ENCODE peak calls at places on chromosomes 7 and 10, in six cellular contexts. C is upper lobe of right lung, P is prostate gland, Y is psoas muscle, S is body of pancreas, R is mammary epithelial cell. M is an unnamed sample.

GRCh38 chr10:77084431-77085144 is 553.0 kb downstream of the KCNMA1 start:
- DNase-seq in Y (peak; percentile 60), R (no peak), P (no peak), S (no peak), C (no peak), M (peak; percentile 23)

GRCh38 chr7:76294344-76295024 is 8.0 kb upstream of the HSPB1 start:
- DNase-seq in Y (peak; percentile 99), R (peak; percentile 95), C (peak; percentile 98), S (peak; percentile 99), P (peak; percentile 96), M (peak; percentile 98)

GRCh38 chr7:101588131-101588935 is 40.8 kb downstream of the MYL10 start:
- DNase-seq in R (no peak), C (no peak), Y (no peak), P (no peak), S (no peak), M (no peak)

GRCh38 chr7:152145853-152146466 is 120.5 kb downstream of the GALNT11 start:
- DNase-seq in S (peak; percentile 58), C (no peak), P (peak; percentile 38), Y (no peak), R (peak; percentile 51), M (no peak)

GRCh38 chr7:66602159-66602558 is 26.5 kb upstream of the KCTD7 start:
- DNase-seq in Y (no peak), C (peak; percentile 43), P (no peak), R (peak; percentile 20), S (no peak), M (no peak)

GRCh38 chr10:124698560-124699470 is 45.4 kb downstream of the FAM53B start:
- DNase-seq in S (no peak), P (no peak), R (no peak), C (peak; percentile 46), Y (peak; percentile 74), M (peak; percentile 48)

GRCh38 chr7:135704074-135704473 is 23.9 kb downstream of the SLC13A4 start:
- DNase-seq in R (no peak), P (no peak), C (no peak), Y (no peak), S (no peak), M (no peak)

GRCh38 chr7:157666530-157667040 is 329.8 kb downstream of the DNAJB6 start:
- DNase-seq in C (no peak), R (no peak), S (no peak), P (no peak), Y (no peak), M (no peak)

GRCh38 chr7:142896741-142897379 is 11.3 kb upstream of the TRPV6 start:
- DNase-seq in P (no peak), C (no peak), R (no peak), Y (no peak), S (no peak), M (no peak)

GRCh38 chr10:107814865-107815487 is 650.5 kb upstream of the SORCS1 start:
- DNase-seq in P (no peak), Y (no peak), S (peak; percentile 55), R (peak; percentile 63), C (no peak), M (no peak)

GRCh38 chr10:30765611-30766010 is 136.1 kb upstream of the LYZL2 start:
- DNase-seq in P (no peak), R (no peak), C (no peak), Y (no peak), S (no peak), M (no peak)

GRCh38 chr10:97365761-97366351 is 31.3 kb upstream of the FRAT2 start:
- DNase-seq in Y (no peak), R (no peak), P (no peak), S (no peak), C (no peak), M (no peak)

GRCh38 chr7:120724448-120724847 is 133.5 kb downstream of the TSPAN12 start:
- DNase-seq in R (no peak), P (no peak), S (no peak), Y (no peak), C (no peak), M (no peak)

GRCh38 chr7:100477871-100478248 is 1.2 kb downstream of the TSC22D4 start:
- DNase-seq in Y (peak; percentile 61), C (no peak), R (no peak), P (no peak), S (no peak), M (peak; percentile 60)

GRCh38 chr10:62637249-62638061 is 167.1 kb upstream of the ADO start:
- DNase-seq in C (no peak), R (peak; percentile 89), Y (no peak), S (no peak), P (no peak), M (no peak)

GRCh38 chr10:92901819-92902234 is 53.5 kb downstream of the EXOC6 start:
- DNase-seq in S (no peak), Y (no peak), P (no peak), R (no peak), C (no peak), M (peak; percentile 12)

GRCh38 chr10:96595741-96596140 is 8.9 kb upstream of the TM9SF3 start:
- DNase-seq in C (no peak), P (no peak), S (no peak), R (no peak), Y (no peak), M (no peak)

GRCh38 chr7:54664235-54665228 is 94.5 kb downstream of the SEC61G start:
- DNase-seq in R (peak; percentile 66), C (peak; percentile 73), S (peak; percentile 73), P (peak; percentile 6), Y (peak; percentile 48), M (peak; percentile 85)

GRCh38 chr7:130667593-130668257 is 823 bp downstream of the COPG2 start:
- DNase-seq in C (no peak), Y (no peak), S (no peak), R (no peak), P (peak; percentile 3), M (no peak)

GRCh38 chr7:35729061-35729783 is 34.3 kb upstream of the HERPUD2 start:
- DNase-seq in R (no peak), Y (no peak), P (no peak), S (no peak), C (no peak), M (no peak)

GRCh38 chr10:130579913-130580312 is 443.7 kb downstream of the GLRX3 start:
- DNase-seq in Y (no peak), C (no peak), P (no peak), S (no peak), R (no peak), M (no peak)

GRCh38 chr7:2686101-2686500 is 1.9 kb upstream of the AMZ1 start:
- DNase-seq in Y (no peak), S (no peak), R (no peak), P (no peak), C (no peak), M (no peak)

GRCh38 chr10:66892833-66893232 is 33.0 kb upstream of the LRRTM3 start:
- DNase-seq in C (no peak), R (no peak), P (no peak), Y (no peak), S (no peak), M (no peak)

GRCh38 chr7:88184848-88185304 is 35.0 kb downstream of the SRI start:
- DNase-seq in R (peak; percentile 86), C (no peak), Y (no peak), S (no peak), P (no peak), M (no peak)

GRCh38 chr10:12929381-12929780 is 72.1 kb downstream of the CCDC3 start:
- DNase-seq in P (no peak), R (no peak), Y (no peak), S (no peak), C (no peak), M (no peak)

GRCh38 chr10:34327184-34327583 is 487.9 kb downstream of the PARD3 start:
- DNase-seq in P (no peak), Y (no peak), C (no peak), S (no peak), R (no peak), M (no peak)

GRCh38 chr7:36344618-36345017 is 45.0 kb upstream of the ANLN start:
- DNase-seq in R (no peak), Y (no peak), C (no peak), S (no peak), P (no peak), M (no peak)

GRCh38 chr10:58253184-58253583 is 14.5 kb downstream of the IPMK start:
- DNase-seq in S (no peak), C (no peak), P (no peak), Y (no peak), R (no peak), M (no peak)
- H3K9me3 ChIP-seq in S (no peaks in the 10 kb centered on the region), C (no peaks in the 10 kb centered on the region), P (no peaks in the 10 kb centered on the region), Y (no peaks in the 10 kb centered on the region), R (no peaks in the 10 kb centered on the region), M (no peaks in the 10 kb centered on the region)

DNA sequence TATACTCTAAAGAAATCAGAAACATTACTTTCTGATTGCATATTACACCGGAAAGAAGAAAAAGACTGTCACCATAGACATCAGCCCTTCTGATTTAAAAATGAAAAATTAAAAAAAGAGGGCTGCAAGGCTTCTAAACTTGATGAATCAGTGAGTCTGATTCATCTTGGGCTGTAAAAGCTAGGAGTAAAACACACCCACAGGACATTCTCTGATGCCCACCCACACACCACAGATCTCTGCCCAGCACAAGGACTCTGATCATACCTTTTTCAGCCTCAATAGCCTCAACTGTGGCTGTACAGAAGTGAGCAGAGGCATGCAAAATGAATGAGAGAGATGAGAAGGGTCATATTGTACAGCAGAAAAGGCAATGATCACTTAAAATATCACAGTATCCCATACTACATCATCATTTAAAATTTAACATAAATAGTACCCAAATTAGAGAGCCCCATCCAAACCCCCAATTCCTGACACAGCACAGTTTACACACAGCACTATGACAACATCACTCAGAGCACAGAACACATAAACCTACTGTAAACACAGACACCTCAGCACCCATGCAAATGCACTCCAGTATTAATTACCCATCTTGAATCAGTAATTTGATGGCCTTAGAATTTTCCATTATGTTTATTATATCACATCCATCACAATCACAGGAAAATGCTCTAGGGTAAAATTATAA is 6.4 kb upstream of the MSS51 start:
- DNase-seq in R (peak; percentile 64), Y (no peak), C (no peak), P (no peak), S (no peak), M (no peak)
- TF ChIP-seq CTCF in R (no peak), Y (no peak), C (no peak), P (no peak), S (no peak), M (no peak)

DNA sequence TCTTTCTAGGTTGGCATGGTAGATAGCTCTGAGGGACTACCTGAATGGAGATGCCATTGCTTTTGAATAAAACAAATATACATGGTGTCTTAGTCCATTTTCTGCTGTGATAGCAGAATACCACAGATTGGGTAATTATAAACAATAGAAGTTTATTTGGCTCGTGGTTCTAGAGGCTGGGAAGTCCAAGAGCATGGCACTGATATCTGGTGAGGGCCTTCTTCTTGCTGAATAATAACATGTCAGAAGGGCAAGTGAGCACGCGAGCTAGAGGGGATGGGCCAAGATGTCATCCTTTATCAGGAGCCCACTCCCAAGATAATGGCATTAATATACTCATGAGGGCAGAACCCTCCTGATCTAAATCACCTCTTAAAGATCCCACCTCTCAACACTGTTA is 21.9 kb downstream of the SGPL1 start:
- DNase-seq in Y (no peak), C (no peak), R (no peak), S (no peak), P (no peak), M (no peak)
- H3K4me3 ChIP-seq in Y (no peak overlapping the region), C (no peak overlapping the region), R (no peak overlapping the region), S (no peak overlapping the region), P (no peak overlapping the region), M (no peak overlapping the region)

DNA sequence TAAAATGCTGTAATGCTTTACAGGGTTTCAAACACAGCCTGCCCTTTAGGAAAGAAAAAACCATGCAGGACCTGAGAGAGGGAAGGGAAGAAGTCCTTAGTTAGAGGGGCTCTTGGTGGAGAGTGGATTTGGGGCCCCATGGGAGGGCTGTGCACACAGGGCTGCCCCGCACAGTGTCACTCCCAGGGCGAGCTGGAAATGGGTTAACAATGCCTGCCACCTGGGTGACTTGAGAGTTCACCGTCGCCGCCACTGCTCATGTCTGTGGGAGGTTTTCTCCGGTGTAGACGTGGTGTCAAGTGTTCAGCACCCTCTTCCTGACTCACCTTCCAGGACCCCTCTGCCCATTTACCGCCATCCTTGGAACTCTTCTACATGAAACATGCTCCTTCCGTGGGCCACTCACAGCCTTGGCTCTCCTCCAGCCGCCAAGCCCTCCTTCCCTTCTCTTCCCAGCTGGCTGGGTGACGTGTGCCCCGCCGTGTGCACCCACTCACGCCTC is 686.4 kb downstream of the SDK1 start:
- DNase-seq in Y (no peak), P (no peak), S (no peak), R (no peak), C (no peak), M (no peak)
- H3K9me3 ChIP-seq in Y (no peaks in the 10 kb centered on the region), P (no peaks in the 10 kb centered on the region), S (no peaks in the 10 kb centered on the region), R (peaks cover 40% of the 10 kb centered on the region), C (no peaks in the 10 kb centered on the region), M (no peaks in the 10 kb centered on the region)

M was measured in mucosa of descending colon.